ENCODE peak calls at places on chromosomes 6 and 20, in four cellular contexts. One of them, this sample, is unnamed.

GRCh38 chr6:124110514-124110913 is 306.8 kb downstream of the NKAIN2 start:
- DNase-seq in IMR-90: no peak
- DNase-seq in neural crest cell: no peak
- DNase-seq in nephron progenitor cell: no peak
- DNase-seq in this sample: no peak

GRCh38 chr6:36755435-36756348 is 58.1 kb downstream of the RAB44 start:
- DNase-seq in nephron progenitor cell: no peak
- DNase-seq in IMR-90: peak; percentile 72
- DNase-seq in neural crest cell: no peak
- DNase-seq in this sample: no peak

GRCh38 chr6:16434885-16435284 is 196.5 kb downstream of the GMPR start:
- DNase-seq in nephron progenitor cell: no peak
- DNase-seq in neural crest cell: no peak
- DNase-seq in IMR-90: no peak
- DNase-seq in this sample: no peak

GRCh38 chr6:33314943-33315752 is 1.3 kb upstream of the TAPBP start:
- DNase-seq in IMR-90: no peak
- DNase-seq in neural crest cell: no peak
- DNase-seq in nephron progenitor cell: no peak
- DNase-seq in this sample: no peak

GRCh38 chr6:88891135-88891845 is 72.1 kb downstream of the RNGTT start:
- DNase-seq in neural crest cell: no peak
- DNase-seq in nephron progenitor cell: no peak
- DNase-seq in IMR-90: peak; percentile 20
- DNase-seq in this sample: no peak

GRCh38 chr6:39688494-39688893 is 36.7 kb downstream of the KIF6 start:
- DNase-seq in neural crest cell: no peak
- DNase-seq in nephron progenitor cell: no peak
- DNase-seq in IMR-90: peak; percentile 71
- DNase-seq in this sample: no peak

GRCh38 chr6:30102701-30103629 is 9.9 kb downstream of the TRIM31 start:
- DNase-seq in neural crest cell: peak; percentile 78
- DNase-seq in IMR-90: peak; percentile 80
- DNase-seq in nephron progenitor cell: peak; percentile 84
- DNase-seq in this sample: peak; percentile 63

GRCh38 chr6:50905297-50905696 is 86.6 kb downstream of the TFAP2B start:
- DNase-seq in neural crest cell: no peak
- DNase-seq in IMR-90: no peak
- DNase-seq in nephron progenitor cell: no peak
- DNase-seq in this sample: no peak

GRCh38 chr6:149560736-149561135 is 5.4 kb upstream of the GINM1 start:
- DNase-seq in neural crest cell: no peak
- DNase-seq in nephron progenitor cell: peak; percentile 32
- DNase-seq in IMR-90: no peak
- DNase-seq in this sample: no peak

GRCh38 chr6:63663882-63664281 is 28.3 kb downstream of the PHF3 start:
- DNase-seq in IMR-90: no peak
- DNase-seq in nephron progenitor cell: no peak
- DNase-seq in neural crest cell: no peak
- DNase-seq in this sample: no peak

GRCh38 chr6:170450946-170451761 is 102.0 kb downstream of the PSMB1 start:
- DNase-seq in IMR-90: no peak
- DNase-seq in neural crest cell: no peak
- DNase-seq in nephron progenitor cell: no peak
- DNase-seq in this sample: no peak

GRCh38 chr6:154570505-154570904 is 60.0 kb upstream of the CNKSR3 start:
- DNase-seq in neural crest cell: no peak
- DNase-seq in nephron progenitor cell: no peak
- DNase-seq in IMR-90: no peak
- DNase-seq in this sample: no peak

GRCh38 chr6:109458774-109459531 is 3.4 kb upstream of the MICAL1 start:
- DNase-seq in nephron progenitor cell: no peak
- DNase-seq in neural crest cell: no peak
- DNase-seq in IMR-90: no peak
- DNase-seq in this sample: no peak

GRCh38 chr20:2942439-2942838 is 69.2 kb downstream of the PTPRA start:
- DNase-seq in nephron progenitor cell: no peak
- DNase-seq in neural crest cell: no peak
- DNase-seq in IMR-90: peak; percentile 59
- DNase-seq in this sample: no peak

GRCh38 chr6:20569000-20569610 is 34.8 kb downstream of the CDKAL1 start:
- DNase-seq in IMR-90: peak; percentile 37
- DNase-seq in nephron progenitor cell: no peak
- DNase-seq in neural crest cell: no peak
- DNase-seq in this sample: no peak

GRCh38 chr20:23161244-23161875 is 75.2 kb upstream of the CD93 start:
- DNase-seq in nephron progenitor cell: no peak
- DNase-seq in IMR-90: peak; percentile 52
- DNase-seq in neural crest cell: no peak
- DNase-seq in this sample: no peak
- TF ChIP-seq CTCF in nephron progenitor cell: no peak
- TF ChIP-seq CTCF in IMR-90: no peak
- TF ChIP-seq CTCF in neural crest cell: no peak
- TF ChIP-seq CTCF in this sample: no peak

GRCh38 chr6:7106215-7106751 is 1.5 kb upstream of the RREB1 start:
- DNase-seq in neural crest cell: no peak
- DNase-seq in IMR-90: peak; percentile 42
- DNase-seq in nephron progenitor cell: no peak
- DNase-seq in this sample: no peak

GRCh38 chr6:7104752-7105151 is 3.0 kb upstream of the RREB1 start:
- DNase-seq in neural crest cell: no peak
- DNase-seq in IMR-90: no peak
- DNase-seq in nephron progenitor cell: no peak
- DNase-seq in this sample: no peak

GRCh38 chr6:7107578-7108195 is at the start of gene RREB1:
- DNase-seq in neural crest cell: peak; percentile 46
- DNase-seq in nephron progenitor cell: peak; percentile 62
- DNase-seq in IMR-90: peak; percentile 54
- DNase-seq in this sample: peak; percentile 81

GRCh38 chr6:7108196-7108963 is 619 bp downstream of the RREB1 start:
- DNase-seq in neural crest cell: peak; percentile 38
- DNase-seq in IMR-90: peak; percentile 49
- DNase-seq in nephron progenitor cell: peak; percentile 68
- DNase-seq in this sample: no peak

GRCh38 chr6:7106752-7107577 is 796 bp upstream of the RREB1 start:
- DNase-seq in neural crest cell: peak; percentile 15
- DNase-seq in nephron progenitor cell: peak; percentile 48
- DNase-seq in IMR-90: peak; percentile 16
- DNase-seq in this sample: peak; percentile 53
- TF ChIP-seq CTCF in neural crest cell: peak; percentile 56
- TF ChIP-seq CTCF in nephron progenitor cell: no peak
- TF ChIP-seq CTCF in IMR-90: no peak
- TF ChIP-seq CTCF in this sample: no peak

DNA sequence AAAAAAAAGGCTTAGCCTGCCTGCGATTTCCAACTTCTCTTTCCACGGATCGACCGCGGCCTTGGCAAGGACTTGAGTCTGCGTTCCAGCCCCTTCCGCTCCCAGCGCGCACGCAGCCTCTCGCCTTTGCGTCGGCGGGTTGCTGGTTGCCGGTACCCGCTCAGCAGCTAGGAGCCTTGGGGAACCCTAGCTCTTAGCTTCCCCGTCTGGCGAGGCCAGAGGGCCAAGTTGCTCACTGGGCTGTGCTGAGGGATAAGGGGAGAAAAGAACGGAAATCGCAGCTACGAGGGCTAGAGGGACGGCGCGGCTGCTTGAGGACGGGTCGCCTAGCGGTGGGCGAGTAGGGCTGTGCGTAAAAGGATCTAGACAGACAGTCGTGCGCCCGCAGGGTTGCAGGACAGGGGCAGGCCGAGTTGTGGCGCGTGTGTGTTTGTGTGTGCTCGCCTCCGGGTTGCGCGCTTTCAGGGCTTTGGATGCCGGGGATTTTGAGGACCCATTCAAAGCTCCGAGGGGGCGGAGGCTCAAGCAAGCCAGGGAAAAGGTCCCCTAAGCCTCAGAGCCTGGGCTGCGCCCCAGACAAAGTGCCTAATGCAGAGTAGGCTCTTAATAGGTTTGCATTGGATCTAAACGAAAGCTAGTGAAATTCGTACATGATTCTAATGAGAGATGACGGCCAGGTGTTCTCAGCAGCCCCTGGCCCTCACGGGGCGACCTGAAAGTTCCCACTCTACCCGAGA is 40.5 kb upstream of the OSTM1 start:
- DNase-seq in nephron progenitor cell: peak; percentile 63
- DNase-seq in neural crest cell: peak; percentile 57
- DNase-seq in IMR-90: peak; percentile 55
- DNase-seq in this sample: no peak
- TF ChIP-seq CTCF in nephron progenitor cell: peak; percentile 13
- TF ChIP-seq CTCF in neural crest cell: peak; percentile 57
- TF ChIP-seq CTCF in IMR-90: no peak
- TF ChIP-seq CTCF in this sample: no peak

DNA sequence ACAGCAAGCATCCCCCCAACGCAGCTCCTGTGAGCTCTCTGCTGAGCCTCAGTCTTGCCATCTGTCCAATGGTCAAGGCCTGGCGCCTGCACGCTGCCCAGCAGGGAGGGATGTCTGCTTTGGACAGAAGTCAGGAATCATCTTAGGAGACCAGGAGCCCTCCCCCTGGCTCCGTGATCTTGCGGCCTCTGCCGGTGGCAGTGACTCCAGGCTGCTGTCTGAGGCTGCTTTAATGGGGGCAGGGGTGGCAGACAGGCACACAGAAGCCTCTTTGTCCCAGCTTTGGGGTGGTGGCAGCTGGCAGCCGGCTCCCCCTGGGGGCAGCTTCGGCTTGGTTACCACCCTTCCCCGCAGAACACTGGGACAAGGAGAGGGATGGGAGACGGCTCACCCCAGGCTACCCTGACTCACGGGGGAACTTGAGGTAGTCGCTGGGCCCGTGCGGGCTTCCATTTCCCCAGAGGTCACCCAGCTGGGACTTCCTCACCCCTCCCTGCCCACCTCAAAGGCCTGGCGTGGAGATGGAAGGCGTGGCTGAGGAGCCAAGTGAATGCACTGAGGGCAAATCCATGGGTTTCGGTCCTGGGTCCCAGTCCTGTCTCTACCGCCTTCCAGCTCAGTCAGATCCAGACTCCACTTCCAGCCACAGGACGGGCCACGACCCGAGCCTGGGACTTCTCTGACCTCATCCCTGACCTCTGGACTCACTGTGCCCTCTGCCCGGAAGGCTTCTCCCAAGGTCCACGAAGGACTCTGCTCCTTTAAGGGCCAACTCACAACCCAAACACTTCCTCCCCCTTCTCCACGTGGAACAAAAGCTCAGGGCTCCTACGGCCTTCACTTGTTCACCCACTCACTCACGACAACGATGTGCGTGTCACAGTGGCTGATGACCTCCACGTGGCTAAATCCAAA is 14.8 kb downstream of the PEDS1 start:
- DNase-seq in IMR-90: no peak
- DNase-seq in neural crest cell: peak; percentile 55
- DNase-seq in nephron progenitor cell: no peak
- DNase-seq in this sample: no peak
- TF ChIP-seq CTCF in IMR-90: no peak
- TF ChIP-seq CTCF in neural crest cell: no peak
- TF ChIP-seq CTCF in nephron progenitor cell: no peak
- TF ChIP-seq CTCF in this sample: peak; percentile 4

DNA sequence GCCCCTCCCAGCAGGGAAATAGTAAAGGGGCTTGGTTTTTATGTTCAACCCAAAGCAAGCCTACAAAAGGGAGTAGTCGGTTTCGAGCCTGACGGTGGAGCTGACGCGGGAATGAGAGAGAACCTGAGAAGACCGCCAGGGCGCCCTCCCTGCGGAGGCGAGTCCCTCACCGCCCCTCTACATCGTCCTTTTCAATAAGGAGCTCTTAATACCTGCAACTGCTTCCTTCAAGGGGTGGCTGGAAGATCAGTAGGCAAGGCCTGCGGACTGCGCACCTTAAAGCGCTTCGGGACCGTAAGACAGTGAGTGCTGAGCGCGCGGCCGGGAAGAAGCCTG is 709 bp upstream of the ZNF76 start:
- DNase-seq in neural crest cell: peak; percentile 41
- DNase-seq in nephron progenitor cell: no peak
- DNase-seq in IMR-90: peak; percentile 59
- DNase-seq in this sample: no peak
- TF ChIP-seq CTCF in neural crest cell: peak; percentile 40
- TF ChIP-seq CTCF in nephron progenitor cell: no peak
- TF ChIP-seq CTCF in IMR-90: no peak
- TF ChIP-seq CTCF in this sample: no peak

GRCh38 chr6:7390218-7390878 is 740 bp downstream of the RIOK1 start:
- DNase-seq in neural crest cell: no peak
- DNase-seq in nephron progenitor cell: no peak
- DNase-seq in IMR-90: peak; percentile 76
- DNase-seq in this sample: no peak
- TF ChIP-seq CTCF in neural crest cell: no peak
- TF ChIP-seq CTCF in nephron progenitor cell: no peak
- TF ChIP-seq CTCF in IMR-90: no peak
- TF ChIP-seq CTCF in this sample: no peak

This sample was measured in D721Med.